ENCODE peak calls at places on chromosome 9, in ten cellular contexts. One of them, this sample, is unnamed. For H3K27me3 and H3K36me3, the result is how much of the 10 kb centered on the place peaks cover.

GRCh38 chr9:34987160-34988040 is 2.1 kb upstream of the DNAJB5 start:
- DNase-seq in fibroblast of lung: no peak
- DNase-seq in esophagus muscularis mucosa: no peak
- DNase-seq in cardiac muscle cell: no peak
- DNase-seq in colonic mucosa: no peak
- DNase-seq in hepatocyte: no peak
- DNase-seq in PC-9: no peak
- DNase-seq in left ventricle myocardium inferior: no peak
- DNase-seq in endodermal cell: peak
- DNase-seq in upper lobe of left lung: no peak
- DNase-seq in this sample: no peak

GRCh38 chr9:134066546-134066922 is 1.3 kb downstream of the BRD3 start:
- DNase-seq in esophagus muscularis mucosa: no peak
- DNase-seq in colonic mucosa: no peak
- DNase-seq in left ventricle myocardium inferior: no peak
- DNase-seq in hepatocyte: no peak
- DNase-seq in endodermal cell: no peak
- DNase-seq in upper lobe of left lung: no peak
- DNase-seq in cardiac muscle cell: peak
- DNase-seq in PC-9: no peak
- DNase-seq in fibroblast of lung: peak
- DNase-seq in this sample: no peak

GRCh38 chr9:85971731-85972130 is 30.8 kb downstream of the NAA35 start:
- DNase-seq in cardiac muscle cell: peak
- DNase-seq in colonic mucosa: no peak
- DNase-seq in hepatocyte: no peak
- DNase-seq in endodermal cell: no peak
- DNase-seq in PC-9: no peak
- DNase-seq in left ventricle myocardium inferior: no peak
- DNase-seq in fibroblast of lung: peak
- DNase-seq in upper lobe of left lung: no peak
- DNase-seq in esophagus muscularis mucosa: no peak
- DNase-seq in this sample: no peak

GRCh38 chr9:84969084-84969483 is 299.6 kb downstream of the NTRK2 start:
- DNase-seq in endodermal cell: no peak
- DNase-seq in upper lobe of left lung: no peak
- DNase-seq in left ventricle myocardium inferior: no peak
- DNase-seq in fibroblast of lung: no peak
- DNase-seq in PC-9: no peak
- DNase-seq in hepatocyte: no peak
- DNase-seq in colonic mucosa: no peak
- DNase-seq in cardiac muscle cell: no peak
- DNase-seq in esophagus muscularis mucosa: no peak
- DNase-seq in this sample: no peak

GRCh38 chr9:35110327-35110758 is 5.3 kb downstream of the ATOSB start:
- DNase-seq in fibroblast of lung: peak
- DNase-seq in hepatocyte: no peak
- DNase-seq in endodermal cell: no peak
- DNase-seq in PC-9: no peak
- DNase-seq in left ventricle myocardium inferior: no peak
- DNase-seq in colonic mucosa: no peak
- DNase-seq in esophagus muscularis mucosa: no peak
- DNase-seq in upper lobe of left lung: no peak
- DNase-seq in cardiac muscle cell: peak
- DNase-seq in this sample: no peak

GRCh38 chr9:127336086-127336485 is 60.9 kb upstream of the SLC2A8 start:
- DNase-seq in colonic mucosa: no peak
- DNase-seq in left ventricle myocardium inferior: no peak
- DNase-seq in hepatocyte: no peak
- DNase-seq in endodermal cell: no peak
- DNase-seq in upper lobe of left lung: no peak
- DNase-seq in cardiac muscle cell: peak
- DNase-seq in PC-9: no peak
- DNase-seq in esophagus muscularis mucosa: no peak
- DNase-seq in fibroblast of lung: peak
- DNase-seq in this sample: no peak

GRCh38 chr9:27429436-27429835 is 94.7 kb upstream of the IFNK start:
- DNase-seq in PC-9: no peak
- DNase-seq in upper lobe of left lung: no peak
- DNase-seq in esophagus muscularis mucosa: no peak
- DNase-seq in cardiac muscle cell: no peak
- DNase-seq in hepatocyte: no peak
- DNase-seq in endodermal cell: no peak
- DNase-seq in colonic mucosa: no peak
- DNase-seq in left ventricle myocardium inferior: no peak
- DNase-seq in fibroblast of lung: no peak
- DNase-seq in this sample: no peak

GRCh38 chr9:5459289-5459829 is 9.0 kb downstream of the CD274 start:
- DNase-seq in PC-9: no peak
- DNase-seq in colonic mucosa: no peak
- DNase-seq in esophagus muscularis mucosa: no peak
- DNase-seq in fibroblast of lung: no peak
- DNase-seq in hepatocyte: no peak
- DNase-seq in upper lobe of left lung: no peak
- DNase-seq in cardiac muscle cell: peak
- DNase-seq in left ventricle myocardium inferior: no peak
- DNase-seq in endodermal cell: peak
- DNase-seq in this sample: peak

GRCh38 chr9:7216004-7216821 is 458.4 kb downstream of the KDM4C start:
- DNase-seq in PC-9: peak
- DNase-seq in hepatocyte: no peak
- DNase-seq in fibroblast of lung: peak
- DNase-seq in colonic mucosa: no peak
- DNase-seq in cardiac muscle cell: peak
- DNase-seq in endodermal cell: peak
- DNase-seq in left ventricle myocardium inferior: no peak
- DNase-seq in upper lobe of left lung: no peak
- DNase-seq in esophagus muscularis mucosa: no peak
- DNase-seq in this sample: no peak

GRCh38 chr9:74821636-74822035 is 66.1 kb downstream of the TRPM6 start:
- DNase-seq in fibroblast of lung: no peak
- DNase-seq in upper lobe of left lung: no peak
- DNase-seq in colonic mucosa: no peak
- DNase-seq in hepatocyte: no peak
- DNase-seq in endodermal cell: no peak
- DNase-seq in esophagus muscularis mucosa: no peak
- DNase-seq in PC-9: no peak
- DNase-seq in left ventricle myocardium inferior: no peak
- DNase-seq in cardiac muscle cell: no peak
- DNase-seq in this sample: no peak

GRCh38 chr9:130110166-130110565 is 56.5 kb downstream of the GPR107 start:
- DNase-seq in endodermal cell: peak
- DNase-seq in left ventricle myocardium inferior: no peak
- DNase-seq in fibroblast of lung: no peak
- DNase-seq in cardiac muscle cell: no peak
- DNase-seq in colonic mucosa: no peak
- DNase-seq in esophagus muscularis mucosa: no peak
- DNase-seq in upper lobe of left lung: no peak
- DNase-seq in hepatocyte: no peak
- DNase-seq in PC-9: no peak
- DNase-seq in this sample: no peak

GRCh38 chr9:7536310-7536939 is 263.2 kb downstream of the DMAC1 start:
- DNase-seq in endodermal cell: peak
- DNase-seq in esophagus muscularis mucosa: no peak
- DNase-seq in hepatocyte: peak
- DNase-seq in PC-9: peak
- DNase-seq in upper lobe of left lung: no peak
- DNase-seq in left ventricle myocardium inferior: no peak
- DNase-seq in cardiac muscle cell: peak
- DNase-seq in fibroblast of lung: peak
- DNase-seq in colonic mucosa: peak
- DNase-seq in this sample: peak

GRCh38 chr9:93686127-93686879 is 109.9 kb downstream of the PHF2 start:
- DNase-seq in fibroblast of lung: no peak
- DNase-seq in upper lobe of left lung: peak
- DNase-seq in cardiac muscle cell: no peak
- DNase-seq in endodermal cell: peak
- DNase-seq in PC-9: no peak
- DNase-seq in colonic mucosa: no peak
- DNase-seq in hepatocyte: no peak
- DNase-seq in esophagus muscularis mucosa: no peak
- DNase-seq in left ventricle myocardium inferior: no peak
- DNase-seq in this sample: no peak

GRCh38 chr9:135864447-135865049 is 42.8 kb downstream of the CAMSAP1 start:
- DNase-seq in endodermal cell: peak
- DNase-seq in upper lobe of left lung: no peak
- DNase-seq in PC-9: peak
- DNase-seq in fibroblast of lung: peak
- DNase-seq in cardiac muscle cell: peak
- DNase-seq in esophagus muscularis mucosa: no peak
- DNase-seq in colonic mucosa: peak
- DNase-seq in hepatocyte: peak
- DNase-seq in left ventricle myocardium inferior: peak
- DNase-seq in this sample: no peak

GRCh38 chr9:121269030-121269887 is 1.3 kb downstream of the GSN start:
- DNase-seq in upper lobe of left lung: no peak
- DNase-seq in colonic mucosa: peak
- DNase-seq in fibroblast of lung: peak
- DNase-seq in left ventricle myocardium inferior: no peak
- DNase-seq in esophagus muscularis mucosa: no peak
- DNase-seq in endodermal cell: peak
- DNase-seq in cardiac muscle cell: no peak
- DNase-seq in PC-9: peak
- DNase-seq in hepatocyte: peak
- DNase-seq in this sample: no peak

GRCh38 chr9:134381671-134382505 is 55.6 kb downstream of the RXRA start:
- DNase-seq in endodermal cell: no peak
- DNase-seq in colonic mucosa: peak
- DNase-seq in PC-9: no peak
- DNase-seq in esophagus muscularis mucosa: no peak
- DNase-seq in hepatocyte: peak
- DNase-seq in fibroblast of lung: no peak
- DNase-seq in cardiac muscle cell: peak
- DNase-seq in left ventricle myocardium inferior: peak
- DNase-seq in upper lobe of left lung: no peak
- DNase-seq in this sample: no peak

GRCh38 chr9:86706391-86706790 is 240.9 kb downstream of the GAS1 start:
- DNase-seq in upper lobe of left lung: no peak
- DNase-seq in endodermal cell: no peak
- DNase-seq in colonic mucosa: no peak
- DNase-seq in hepatocyte: no peak
- DNase-seq in PC-9: no peak
- DNase-seq in esophagus muscularis mucosa: peak
- DNase-seq in fibroblast of lung: no peak
- DNase-seq in left ventricle myocardium inferior: no peak
- DNase-seq in cardiac muscle cell: peak
- DNase-seq in this sample: peak

GRCh38 chr9:106286249-106286648 is 576.7 kb upstream of the ZNF462 start:
- DNase-seq in upper lobe of left lung: no peak
- DNase-seq in hepatocyte: peak
- DNase-seq in PC-9: no peak
- DNase-seq in cardiac muscle cell: peak
- DNase-seq in fibroblast of lung: peak
- DNase-seq in left ventricle myocardium inferior: no peak
- DNase-seq in endodermal cell: peak
- DNase-seq in colonic mucosa: no peak
- DNase-seq in esophagus muscularis mucosa: no peak
- DNase-seq in this sample: no peak

GRCh38 chr9:2053883-2054845 is 39.0 kb downstream of the SMARCA2 start:
- DNase-seq in esophagus muscularis mucosa: no peak
- DNase-seq in fibroblast of lung: peak
- DNase-seq in hepatocyte: no peak
- DNase-seq in left ventricle myocardium inferior: no peak
- DNase-seq in upper lobe of left lung: no peak
- DNase-seq in PC-9: no peak
- DNase-seq in colonic mucosa: peak
- DNase-seq in endodermal cell: no peak
- DNase-seq in cardiac muscle cell: peak
- DNase-seq in this sample: peak

GRCh38 chr9:88897081-88897480 is 94.2 kb upstream of the S1PR3 start:
- DNase-seq in PC-9: no peak
- DNase-seq in colonic mucosa: no peak
- DNase-seq in fibroblast of lung: no peak
- DNase-seq in cardiac muscle cell: no peak
- DNase-seq in upper lobe of left lung: no peak
- DNase-seq in hepatocyte: no peak
- DNase-seq in left ventricle myocardium inferior: no peak
- DNase-seq in esophagus muscularis mucosa: no peak
- DNase-seq in endodermal cell: no peak
- DNase-seq in this sample: no peak

GRCh38 chr9:18208166-18209059 is 265.5 kb upstream of the ADAMTSL1 start:
- DNase-seq in upper lobe of left lung: no peak
- DNase-seq in cardiac muscle cell: peak
- DNase-seq in colonic mucosa: peak
- DNase-seq in endodermal cell: peak
- DNase-seq in esophagus muscularis mucosa: no peak
- DNase-seq in fibroblast of lung: peak
- DNase-seq in left ventricle myocardium inferior: no peak
- DNase-seq in hepatocyte: peak
- DNase-seq in PC-9: peak
- DNase-seq in this sample: no peak
- TF ChIP-seq CTCF in upper lobe of left lung: peak
- TF ChIP-seq CTCF in cardiac muscle cell: peak
- TF ChIP-seq CTCF in colonic mucosa: peak
- TF ChIP-seq CTCF in endodermal cell: peak
- TF ChIP-seq CTCF in esophagus muscularis mucosa: peak
- TF ChIP-seq CTCF in fibroblast of lung: peak
- TF ChIP-seq CTCF in left ventricle myocardium inferior: peak
- TF ChIP-seq CTCF in hepatocyte: peak
- TF ChIP-seq CTCF in PC-9: peak
- TF ChIP-seq CTCF in this sample: peak

DNA sequence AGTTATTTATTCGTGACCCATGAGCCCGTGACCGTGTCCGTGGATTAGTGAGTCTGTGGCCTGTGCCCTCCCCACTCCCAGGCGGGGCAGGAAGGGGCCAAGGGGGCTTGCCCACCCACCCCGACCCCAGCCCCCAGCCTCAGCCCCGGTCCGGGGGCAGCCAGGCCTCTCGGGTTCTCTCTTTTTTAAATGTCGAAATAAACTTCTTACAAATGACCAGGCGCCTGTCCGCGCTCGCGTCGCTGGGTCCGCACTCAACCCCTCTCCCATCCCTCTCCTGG is 7.6 kb downstream of the BARHL1 start:
- DNase-seq in PC-9: no peak
- DNase-seq in endodermal cell: no peak
- DNase-seq in cardiac muscle cell: no peak
- DNase-seq in hepatocyte: no peak
- DNase-seq in colonic mucosa: no peak
- DNase-seq in left ventricle myocardium inferior: no peak
- DNase-seq in fibroblast of lung: no peak
- DNase-seq in esophagus muscularis mucosa: no peak
- DNase-seq in upper lobe of left lung: no peak
- DNase-seq in this sample: no peak
- H3K27me3 ChIP-seq in PC-9: under half
- H3K27me3 ChIP-seq in endodermal cell: half or more
- H3K27me3 ChIP-seq in cardiac muscle cell: half or more
- H3K27me3 ChIP-seq in hepatocyte: half or more
- H3K27me3 ChIP-seq in colonic mucosa: half or more
- H3K27me3 ChIP-seq in left ventricle myocardium inferior: half or more
- H3K27me3 ChIP-seq in fibroblast of lung: half or more
- H3K27me3 ChIP-seq in esophagus muscularis mucosa: half or more
- H3K27me3 ChIP-seq in upper lobe of left lung: under half
- H3K27me3 ChIP-seq in this sample: half or more

GRCh38 chr9:671997-672396 is 169.5 kb upstream of the DMRT1 start:
- DNase-seq in esophagus muscularis mucosa: no peak
- DNase-seq in colonic mucosa: no peak
- DNase-seq in endodermal cell: no peak
- DNase-seq in left ventricle myocardium inferior: no peak
- DNase-seq in hepatocyte: no peak
- DNase-seq in upper lobe of left lung: no peak
- DNase-seq in cardiac muscle cell: no peak
- DNase-seq in fibroblast of lung: no peak
- DNase-seq in PC-9: no peak
- DNase-seq in this sample: no peak
- H3K36me3 ChIP-seq in esophagus muscularis mucosa: under half
- H3K36me3 ChIP-seq in colonic mucosa: under half
- H3K36me3 ChIP-seq in endodermal cell: under half
- H3K36me3 ChIP-seq in left ventricle myocardium inferior: under half
- H3K36me3 ChIP-seq in hepatocyte: under half
- H3K36me3 ChIP-seq in upper lobe of left lung: under half
- H3K36me3 ChIP-seq in cardiac muscle cell: under half
- H3K36me3 ChIP-seq in fibroblast of lung: under half
- H3K36me3 ChIP-seq in PC-9: under half
- H3K36me3 ChIP-seq in this sample: under half

GRCh38 chr9:131701789-131702337 is 38.0 kb downstream of the RAPGEF1 start:
- DNase-seq in colonic mucosa: no peak
- DNase-seq in left ventricle myocardium inferior: no peak
- DNase-seq in hepatocyte: no peak
- DNase-seq in upper lobe of left lung: no peak
- DNase-seq in endodermal cell: peak
- DNase-seq in fibroblast of lung: no peak
- DNase-seq in esophagus muscularis mucosa: no peak
- DNase-seq in PC-9: no peak
- DNase-seq in cardiac muscle cell: no peak
- DNase-seq in this sample: no peak
- TF ChIP-seq CTCF in colonic mucosa: no peak
- TF ChIP-seq CTCF in left ventricle myocardium inferior: no peak
- TF ChIP-seq CTCF in hepatocyte: no peak
- TF ChIP-seq CTCF in upper lobe of left lung: no peak
- TF ChIP-seq CTCF in endodermal cell: no peak
- TF ChIP-seq CTCF in fibroblast of lung: no peak
- TF ChIP-seq CTCF in esophagus muscularis mucosa: no peak
- TF ChIP-seq CTCF in PC-9: no peak
- TF ChIP-seq CTCF in cardiac muscle cell: no peak
- TF ChIP-seq CTCF in this sample: no peak

This sample was measured in kidney epithelial cell.